ENCODE peak calls at places on chromosomes 13 and 19, in seven cellular contexts. One of them, this sample, is unnamed.

GRCh38 chr13:28282451-28282850 is 144.1 kb downstream of the PAN3 start:
- DNase-seq in ascending aorta: no peak
- DNase-seq in heart left ventricle: no peak
- DNase-seq in effector memory CD4-positive, alpha-beta T cell: no peak
- DNase-seq in Karpas-422: no peak
- DNase-seq in upper lobe of left lung: no peak
- DNase-seq in AG04450: no peak
- DNase-seq in this sample: peak

GRCh38 chr19:1767464-1767933 is 14.2 kb downstream of the ONECUT3 start:
- DNase-seq in ascending aorta: no peak
- DNase-seq in heart left ventricle: no peak
- DNase-seq in effector memory CD4-positive, alpha-beta T cell: peak
- DNase-seq in Karpas-422: peak
- DNase-seq in upper lobe of left lung: peak
- DNase-seq in AG04450: no peak
- DNase-seq in this sample: peak

GRCh38 chr13:96671073-96671472 is 323.2 kb downstream of the OXGR1 start:
- DNase-seq in ascending aorta: no peak
- DNase-seq in heart left ventricle: no peak
- DNase-seq in effector memory CD4-positive, alpha-beta T cell: no peak
- DNase-seq in Karpas-422: no peak
- DNase-seq in upper lobe of left lung: no peak
- DNase-seq in AG04450: no peak
- DNase-seq in this sample: no peak

GRCh38 chr13:106522112-106522511 is 13.3 kb downstream of the EFNB2 start:
- DNase-seq in ascending aorta: no peak
- DNase-seq in heart left ventricle: no peak
- DNase-seq in effector memory CD4-positive, alpha-beta T cell: no peak
- DNase-seq in Karpas-422: no peak
- DNase-seq in upper lobe of left lung: no peak
- DNase-seq in AG04450: no peak
- DNase-seq in this sample: no peak

GRCh38 chr13:80313668-80314278 is 27.2 kb downstream of the SPRY2 start:
- DNase-seq in ascending aorta: no peak
- DNase-seq in heart left ventricle: no peak
- DNase-seq in effector memory CD4-positive, alpha-beta T cell: no peak
- DNase-seq in Karpas-422: no peak
- DNase-seq in upper lobe of left lung: no peak
- DNase-seq in AG04450: no peak
- DNase-seq in this sample: no peak

GRCh38 chr19:289651-290538 is 1.3 kb downstream of the PLPP2 start:
- DNase-seq in ascending aorta: no peak
- DNase-seq in heart left ventricle: no peak
- DNase-seq in effector memory CD4-positive, alpha-beta T cell: peak
- DNase-seq in Karpas-422: no peak
- DNase-seq in upper lobe of left lung: no peak
- DNase-seq in AG04450: no peak
- DNase-seq in this sample: peak

GRCh38 chr19:44840811-44841210 is 5.3 kb upstream of the NECTIN2 start:
- DNase-seq in ascending aorta: no peak
- DNase-seq in heart left ventricle: no peak
- DNase-seq in effector memory CD4-positive, alpha-beta T cell: no peak
- DNase-seq in Karpas-422: no peak
- DNase-seq in upper lobe of left lung: no peak
- DNase-seq in AG04450: no peak
- DNase-seq in this sample: no peak

GRCh38 chr13:75469087-75469486 is 12.9 kb downstream of the TBC1D4 start:
- DNase-seq in ascending aorta: no peak
- DNase-seq in heart left ventricle: no peak
- DNase-seq in effector memory CD4-positive, alpha-beta T cell: no peak
- DNase-seq in Karpas-422: no peak
- DNase-seq in upper lobe of left lung: no peak
- DNase-seq in AG04450: no peak
- DNase-seq in this sample: no peak

GRCh38 chr13:99642006-99642405 is 140.7 kb downstream of the TM9SF2 start:
- DNase-seq in ascending aorta: no peak
- DNase-seq in heart left ventricle: no peak
- DNase-seq in effector memory CD4-positive, alpha-beta T cell: no peak
- DNase-seq in Karpas-422: no peak
- DNase-seq in upper lobe of left lung: no peak
- DNase-seq in AG04450: no peak
- DNase-seq in this sample: no peak

GRCh38 chr19:737591-738093 is 13.3 kb upstream of the MISP start:
- DNase-seq in ascending aorta: no peak
- DNase-seq in heart left ventricle: no peak
- DNase-seq in effector memory CD4-positive, alpha-beta T cell: peak
- DNase-seq in Karpas-422: peak
- DNase-seq in upper lobe of left lung: peak
- DNase-seq in AG04450: no peak
- DNase-seq in this sample: peak

GRCh38 chr13:113528101-113528797 is 37.7 kb upstream of the DCUN1D2 start:
- DNase-seq in ascending aorta: peak
- DNase-seq in heart left ventricle: no peak
- DNase-seq in effector memory CD4-positive, alpha-beta T cell: no peak
- DNase-seq in Karpas-422: no peak
- DNase-seq in upper lobe of left lung: no peak
- DNase-seq in AG04450: no peak
- DNase-seq in this sample: no peak

DNA sequence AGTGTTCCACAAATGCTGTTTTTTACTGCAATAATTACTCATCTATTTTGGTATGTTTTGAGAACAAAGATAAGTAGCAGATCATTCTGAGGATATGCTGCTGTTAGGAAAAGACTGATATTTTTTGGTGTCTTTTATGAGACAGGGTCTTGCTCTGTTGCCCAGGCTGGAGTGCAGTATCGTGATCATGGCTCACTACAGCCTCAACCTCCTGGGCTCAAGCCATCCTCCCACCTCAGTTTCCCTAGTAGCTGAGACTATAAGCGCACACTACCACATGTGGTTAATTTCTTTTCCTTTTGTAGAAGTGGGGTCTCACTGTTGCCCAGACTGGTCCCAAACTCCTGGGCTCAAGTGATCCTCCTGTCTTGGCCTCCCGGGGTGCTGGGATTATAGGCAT is 9.5 kb downstream of the LSM4 start:
- DNase-seq in ascending aorta: no peak
- DNase-seq in heart left ventricle: no peak
- DNase-seq in effector memory CD4-positive, alpha-beta T cell: no peak
- DNase-seq in Karpas-422: no peak
- DNase-seq in upper lobe of left lung: no peak
- DNase-seq in AG04450: no peak
- DNase-seq in this sample: no peak
- H3K4me3 ChIP-seq in ascending aorta: no peak
- H3K4me3 ChIP-seq in heart left ventricle: no peak
- H3K4me3 ChIP-seq in effector memory CD4-positive, alpha-beta T cell: no peak
- H3K4me3 ChIP-seq in Karpas-422: no peak
- H3K4me3 ChIP-seq in upper lobe of left lung: no peak
- H3K4me3 ChIP-seq in AG04450: no peak
- H3K4me3 ChIP-seq in this sample: no peak

GRCh38 chr13:30126903-30127428 is 180.4 kb downstream of the KATNAL1 start:
- DNase-seq in ascending aorta: no peak
- DNase-seq in heart left ventricle: no peak
- DNase-seq in effector memory CD4-positive, alpha-beta T cell: no peak
- DNase-seq in Karpas-422: no peak
- DNase-seq in upper lobe of left lung: no peak
- DNase-seq in AG04450: no peak
- DNase-seq in this sample: no peak

GRCh38 chr13:30123575-30123974 is 183.8 kb downstream of the KATNAL1 start:
- DNase-seq in ascending aorta: no peak
- DNase-seq in heart left ventricle: no peak
- DNase-seq in effector memory CD4-positive, alpha-beta T cell: no peak
- DNase-seq in Karpas-422: no peak
- DNase-seq in upper lobe of left lung: peak
- DNase-seq in AG04450: no peak
- DNase-seq in this sample: no peak

GRCh38 chr13:30125422-30126073 is 181.8 kb downstream of the KATNAL1 start:
- DNase-seq in ascending aorta: no peak
- DNase-seq in heart left ventricle: no peak
- DNase-seq in effector memory CD4-positive, alpha-beta T cell: no peak
- DNase-seq in Karpas-422: no peak
- DNase-seq in upper lobe of left lung: no peak
- DNase-seq in AG04450: peak
- DNase-seq in this sample: no peak

GRCh38 chr13:30121666-30122065 is 185.7 kb downstream of the KATNAL1 start:
- DNase-seq in ascending aorta: no peak
- DNase-seq in heart left ventricle: no peak
- DNase-seq in effector memory CD4-positive, alpha-beta T cell: no peak
- DNase-seq in Karpas-422: no peak
- DNase-seq in upper lobe of left lung: no peak
- DNase-seq in AG04450: no peak
- DNase-seq in this sample: peak

DNA sequence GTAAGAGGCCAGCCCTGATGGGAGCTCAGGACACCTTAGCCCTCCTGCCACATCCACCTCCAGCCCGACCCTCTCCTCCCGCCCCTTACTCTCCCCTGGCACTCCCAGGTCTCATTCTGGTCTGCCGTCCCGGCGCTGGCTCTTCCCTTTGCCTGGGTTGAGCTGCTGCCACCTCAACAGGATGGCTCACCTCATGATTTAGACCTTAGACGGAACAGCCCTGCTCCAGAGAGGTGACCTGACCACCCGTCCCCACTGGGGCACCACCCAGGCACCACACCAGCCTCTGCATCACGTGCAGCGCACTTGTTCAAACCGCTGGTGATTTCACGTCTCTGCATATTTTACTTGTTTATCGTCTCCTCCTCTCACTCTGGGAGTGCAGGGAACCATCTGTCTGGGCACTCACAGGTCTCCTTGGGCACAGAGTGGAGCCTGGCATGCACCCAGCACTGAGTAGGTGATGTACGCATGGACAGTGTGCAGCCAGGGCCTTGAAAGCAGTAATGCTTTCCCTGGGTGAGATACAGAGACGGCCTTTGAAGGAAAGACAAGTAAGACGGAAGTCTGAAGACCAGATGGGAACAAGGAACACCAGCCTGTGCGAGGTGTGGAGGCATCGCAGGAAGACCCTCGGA is 183.1 kb downstream of the KATNAL1 start:
- DNase-seq in ascending aorta: no peak
- DNase-seq in heart left ventricle: no peak
- DNase-seq in effector memory CD4-positive, alpha-beta T cell: no peak
- DNase-seq in Karpas-422: no peak
- DNase-seq in upper lobe of left lung: peak
- DNase-seq in AG04450: no peak
- DNase-seq in this sample: no peak
- H3K4me3 ChIP-seq in ascending aorta: no peak
- H3K4me3 ChIP-seq in heart left ventricle: no peak
- H3K4me3 ChIP-seq in effector memory CD4-positive, alpha-beta T cell: no peak
- H3K4me3 ChIP-seq in Karpas-422: no peak
- H3K4me3 ChIP-seq in upper lobe of left lung: no peak
- H3K4me3 ChIP-seq in AG04450: no peak
- H3K4me3 ChIP-seq in this sample: no peak

GRCh38 chr19:4515732-4516131 is 2.6 kb downstream of the PLIN4 start:
- DNase-seq in ascending aorta: no peak
- DNase-seq in heart left ventricle: no peak
- DNase-seq in effector memory CD4-positive, alpha-beta T cell: no peak
- DNase-seq in Karpas-422: no peak
- DNase-seq in upper lobe of left lung: no peak
- DNase-seq in AG04450: no peak
- DNase-seq in this sample: no peak

GRCh38 chr19:4516939-4517300 is 1.4 kb downstream of the PLIN4 start:
- DNase-seq in ascending aorta: no peak
- DNase-seq in heart left ventricle: peak
- DNase-seq in effector memory CD4-positive, alpha-beta T cell: no peak
- DNase-seq in Karpas-422: no peak
- DNase-seq in upper lobe of left lung: peak
- DNase-seq in AG04450: no peak
- DNase-seq in this sample: no peak

GRCh38 chr19:4517451-4518057 is 732 bp downstream of the PLIN4 start:
- DNase-seq in ascending aorta: no peak
- DNase-seq in heart left ventricle: peak
- DNase-seq in effector memory CD4-positive, alpha-beta T cell: no peak
- DNase-seq in Karpas-422: no peak
- DNase-seq in upper lobe of left lung: peak
- DNase-seq in AG04450: no peak
- DNase-seq in this sample: no peak

GRCh38 chr19:4518345-4519171 is at the start of gene PLIN4:
- DNase-seq in ascending aorta: peak
- DNase-seq in heart left ventricle: peak
- DNase-seq in effector memory CD4-positive, alpha-beta T cell: no peak
- DNase-seq in Karpas-422: no peak
- DNase-seq in upper lobe of left lung: peak
- DNase-seq in AG04450: no peak
- DNase-seq in this sample: no peak

DNA sequence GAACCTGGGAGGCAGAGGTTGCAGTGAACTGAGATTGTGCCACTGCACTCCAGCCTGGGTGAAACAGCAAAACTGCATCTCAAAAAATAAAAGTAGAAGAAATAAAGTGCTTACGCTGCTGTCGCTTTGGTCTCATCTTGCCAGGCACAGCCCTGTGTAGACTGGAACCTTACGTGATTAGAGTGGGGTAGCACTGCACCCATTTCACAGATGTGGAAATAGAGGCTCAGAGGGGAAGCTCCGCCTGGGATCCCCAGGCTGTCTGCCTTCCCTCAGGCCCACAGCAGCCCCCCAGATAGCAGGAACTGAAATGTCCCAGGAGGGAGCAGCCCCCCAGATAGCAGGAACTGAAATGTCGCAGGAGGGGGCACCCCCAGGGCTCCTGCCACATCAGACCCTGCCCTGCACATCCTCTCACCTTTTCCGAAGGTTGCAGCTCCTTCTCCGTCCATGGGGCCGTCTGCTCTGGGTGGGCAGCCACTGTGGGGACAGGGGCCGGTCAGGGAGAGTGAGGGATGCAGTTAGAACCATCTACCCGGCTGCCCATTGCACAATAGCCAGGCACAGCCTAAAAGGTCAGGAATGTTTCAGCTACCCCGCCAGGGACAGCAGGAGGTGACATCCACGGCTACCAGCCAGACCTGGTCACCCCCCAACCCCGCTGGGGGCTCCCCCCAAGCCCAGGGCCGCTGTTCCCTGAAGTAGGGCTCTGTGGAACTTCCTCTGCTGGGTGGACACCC is 1.9 kb downstream of the PLIN4 start:
- DNase-seq in ascending aorta: no peak
- DNase-seq in heart left ventricle: peak
- DNase-seq in effector memory CD4-positive, alpha-beta T cell: no peak
- DNase-seq in Karpas-422: no peak
- DNase-seq in upper lobe of left lung: no peak
- DNase-seq in AG04450: no peak
- DNase-seq in this sample: no peak
- H3K4me3 ChIP-seq in ascending aorta: no peak
- H3K4me3 ChIP-seq in heart left ventricle: peak
- H3K4me3 ChIP-seq in effector memory CD4-positive, alpha-beta T cell: no peak
- H3K4me3 ChIP-seq in Karpas-422: no peak
- H3K4me3 ChIP-seq in upper lobe of left lung: no peak
- H3K4me3 ChIP-seq in AG04450: no peak
- H3K4me3 ChIP-seq in this sample: no peak

DNA sequence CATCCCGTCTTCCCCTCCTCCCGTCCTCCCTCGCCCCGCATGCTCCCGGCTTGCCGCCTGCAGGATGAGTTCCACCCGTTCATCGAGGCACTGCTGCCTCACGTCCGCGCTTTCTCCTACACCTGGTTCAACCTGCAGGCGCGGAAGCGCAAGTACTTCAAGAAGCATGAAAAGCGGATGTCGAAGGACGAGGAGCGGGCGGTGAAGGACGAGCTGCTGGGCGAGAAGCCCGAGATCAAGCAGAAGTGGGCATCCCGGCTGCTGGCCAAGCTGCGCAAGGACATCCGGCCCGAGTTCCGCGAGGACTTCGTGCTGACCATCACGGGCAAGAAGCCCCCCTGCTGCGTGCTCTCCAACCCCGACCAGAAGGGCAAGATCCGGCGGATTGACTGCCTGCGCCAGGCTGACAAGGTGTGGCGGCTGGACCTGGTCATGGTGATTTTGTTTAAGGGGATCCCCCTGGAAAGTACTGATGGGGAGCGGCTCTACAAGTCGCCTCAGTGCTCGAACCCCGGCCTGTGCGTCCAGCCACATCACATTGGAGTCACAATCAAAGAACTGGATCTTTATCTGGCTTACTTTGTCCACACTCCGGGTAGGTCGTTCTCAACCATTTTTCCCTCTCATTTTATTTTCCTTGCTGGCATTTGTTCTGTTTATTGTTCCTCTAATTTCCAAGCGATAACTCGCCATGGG is 29.8 kb downstream of the NFIX start:
- DNase-seq in ascending aorta: no peak
- DNase-seq in heart left ventricle: no peak
- DNase-seq in effector memory CD4-positive, alpha-beta T cell: no peak
- DNase-seq in Karpas-422: no peak
- DNase-seq in upper lobe of left lung: peak
- DNase-seq in AG04450: no peak
- DNase-seq in this sample: no peak
- H3K4me3 ChIP-seq in ascending aorta: peak
- H3K4me3 ChIP-seq in heart left ventricle: peak
- H3K4me3 ChIP-seq in effector memory CD4-positive, alpha-beta T cell: no peak
- H3K4me3 ChIP-seq in Karpas-422: no peak
- H3K4me3 ChIP-seq in upper lobe of left lung: no peak
- H3K4me3 ChIP-seq in AG04450: peak
- H3K4me3 ChIP-seq in this sample: no peak